ENCODE peak calls at places on chromosomes 13 and 19, in six cellular contexts. I is RCC 7860; G is activated naive CD8-positive, alpha-beta T cell treated with anti-CD3 and anti-CD28 coated beads, Interleukin-2, amount 50 U/mL, for 24 hours; B is psoas muscle; Q is small intestine; K is activated CD4-positive, alpha-beta T cell treated with anti-CD3 and anti-CD28 coated beads for 24 hours. Z is an unnamed sample.

GRCh38 chr19:45615795-45616708 is 14.0 kb upstream of the GPR4 start:
- DNase-seq in I (peak), G (peak), B (peak), Q (peak), K (peak), Z (peak)

GRCh38 chr13:91409661-91410060 is 11.2 kb downstream of the GPC5 start:
- DNase-seq in I (no peak), G (no peak), B (no peak), Q (no peak), K (no peak), Z (no peak)

GRCh38 chr13:51997641-51998330 is 13.5 kb downstream of the ATP7B start:
- DNase-seq in I (no peak), G (no peak), B (no peak), Q (peak), K (no peak), Z (no peak)

GRCh38 chr19:5091576-5092215 is 122.8 kb downstream of the KDM4B start:
- DNase-seq in I (no peak), G (no peak), B (peak), Q (no peak), K (no peak), Z (no peak)

GRCh38 chr19:46181386-46181774 is 33.3 kb downstream of the IGFL2 start:
- DNase-seq in I (no peak), G (peak), B (no peak), Q (no peak), K (no peak), Z (peak)

GRCh38 chr19:52189745-52190678 is at the start of gene PPP2R1A:
- DNase-seq in I (no peak), G (peak), B (peak), Q (peak), K (peak), Z (peak)

GRCh38 chr13:77477299-77477848 is 58.1 kb upstream of the SCEL start:
- DNase-seq in I (no peak), G (no peak), B (no peak), Q (no peak), K (no peak), Z (no peak)

GRCh38 chr13:77980592-77980991 is 62.0 kb upstream of the EDNRB start:
- DNase-seq in I (no peak), G (no peak), B (no peak), Q (no peak), K (no peak), Z (no peak)

Z was measured in RKO.